ENCODE peak calls at places on chromosomes 16 and 17, in seven cellular contexts. T is ovary, U is aorta, X is upper lobe of right lung, I is fibroblast of lung, J is body of pancreas, A is A549. M is an unnamed sample. For H3K4me1, the result is how much of the 10 kb centered on the place peaks cover.

GRCh38 chr16:13425840-13426239 is 494.1 kb upstream of the ERCC4 start:
- DNase-seq in T (no peak), U (no peak), X (no peak), I (no peak), J (no peak), A (no peak), M (no peak)

GRCh38 chr16:30609928-30610839 is at the start of gene ZNF689:
- DNase-seq in T (peak), U (peak), X (peak), I (peak), J (peak), A (peak), M (peak)

GRCh38 chr16:12553191-12553590 is 250.5 kb downstream of the CPPED1 start:
- DNase-seq in T (no peak), U (no peak), X (no peak), I (no peak), J (no peak), A (no peak), M (no peak)

GRCh38 chr16:71723537-71724319 is 773 bp downstream of the PHLPP2 start:
- DNase-seq in T (peak), U (peak), X (peak), I (peak), J (peak), A (peak), M (peak)

GRCh38 chr17:64148017-64148631 is 18.2 kb upstream of the ERN1 start:
- DNase-seq in T (no peak), U (no peak), X (no peak), I (peak), J (peak), A (peak), M (peak)

GRCh38 chr17:20008242-20009051 is 712 bp upstream of the SPECC1 start:
- DNase-seq in T (peak), U (peak), X (no peak), I (no peak), J (no peak), A (peak), M (no peak)

GRCh38 chr17:42675984-42676423 is 790 bp downstream of the PLEKHH3 start:
- DNase-seq in T (peak), U (peak), X (peak), I (peak), J (peak), A (peak), M (no peak)

GRCh38 chr16:75250089-75250808 is 1.2 kb downstream of the BCAR1 start:
- DNase-seq in T (peak), U (no peak), X (peak), I (no peak), J (peak), A (no peak), M (no peak)

GRCh38 chr17:44005865-44006580 is 1.6 kb downstream of the NAGS start:
- DNase-seq in T (no peak), U (peak), X (peak), I (no peak), J (peak), A (peak), M (no peak)

GRCh38 chr16:67636713-67637112 is 8.2 kb upstream of the CARMIL2 start:
- DNase-seq in T (no peak), U (peak), X (peak), I (no peak), J (no peak), A (no peak), M (no peak)

GRCh38 chr17:46063239-46063638 is 64.2 kb downstream of the STH start:
- DNase-seq in T (no peak), U (no peak), X (no peak), I (peak), J (no peak), A (peak), M (no peak)

GRCh38 chr17:4708436-4708835 is 2.0 kb upstream of the ARRB2 start:
- DNase-seq in T (no peak), U (peak), X (no peak), I (no peak), J (peak), A (peak), M (no peak)

GRCh38 chr16:72963921-72964320 is 84.0 kb downstream of the ZFHX3 start:
- DNase-seq in T (no peak), U (no peak), X (no peak), I (peak), J (no peak), A (no peak), M (no peak)

GRCh38 chr16:28204622-28205021 is 7.1 kb downstream of the XPO6 start:
- DNase-seq in T (no peak), U (no peak), X (no peak), I (no peak), J (no peak), A (no peak), M (no peak)

GRCh38 chr16:49312389-49312990 is 30.9 kb upstream of the CBLN1 start:
- DNase-seq in T (no peak), U (no peak), X (no peak), I (no peak), J (no peak), A (no peak), M (no peak)

GRCh38 chr16:48448799-48449481 is 63.7 kb upstream of the SIAH1 start:
- DNase-seq in T (no peak), U (no peak), X (no peak), I (no peak), J (no peak), A (no peak), M (no peak)

GRCh38 chr17:71033336-71033735 is 864.0 kb downstream of the KCNJ2 start:
- DNase-seq in T (no peak), U (no peak), X (no peak), I (no peak), J (no peak), A (no peak), M (no peak)

GRCh38 chr17:46818319-46818928 is at the start of gene WNT3:
- DNase-seq in T (no peak), U (no peak), X (peak), I (no peak), J (no peak), A (no peak), M (no peak)

GRCh38 chr16:76309639-76310335 is 32.6 kb downstream of the CNTNAP4 start:
- DNase-seq in T (no peak), U (no peak), X (no peak), I (no peak), J (no peak), A (no peak), M (no peak)

GRCh38 chr17:79706931-79707382 is 23.8 kb upstream of the ENPP7 start:
- DNase-seq in T (no peak), U (no peak), X (no peak), I (peak), J (no peak), A (peak), M (no peak)

GRCh38 chr16:48155926-48156789 is at the start of gene ABCC12:
- DNase-seq in T (no peak), U (no peak), X (no peak), I (no peak), J (no peak), A (no peak), M (no peak)

GRCh38 chr16:2007081-2007836 is 2.4 kb downstream of the ZNF598 start:
- DNase-seq in T (no peak), U (no peak), X (no peak), I (no peak), J (peak), A (no peak), M (no peak)

GRCh38 chr16:73095885-73096341 is 48.0 kb upstream of the ZFHX3 start:
- DNase-seq in T (no peak), U (no peak), X (no peak), I (no peak), J (no peak), A (peak), M (peak)

GRCh38 chr16:3004781-3005284 is 7.9 kb upstream of the CLDN9 start:
- DNase-seq in T (no peak), U (no peak), X (peak), I (no peak), J (peak), A (no peak), M (peak)

GRCh38 chr16:75271441-75272096 is 20.1 kb upstream of the BCAR1 start:
- DNase-seq in T (no peak), U (no peak), X (no peak), I (no peak), J (no peak), A (no peak), M (no peak)

GRCh38 chr17:34620458-34620857 is 41.1 kb downstream of the TMEM132E start:
- DNase-seq in T (no peak), U (no peak), X (no peak), I (no peak), J (no peak), A (no peak), M (no peak)

GRCh38 chr16:66690106-66690847 is 6.3 kb downstream of the CMTM4 start:
- DNase-seq in T (no peak), U (no peak), X (no peak), I (no peak), J (no peak), A (no peak), M (no peak)

GRCh38 chr17:82065638-82066303 is at the start of gene DUS1L:
- DNase-seq in T (peak), U (peak), X (peak), I (peak), J (peak), A (peak), M (peak)

GRCh38 chr16:55913717-55914116 is 38.5 kb upstream of the CES5A start:
- DNase-seq in T (no peak), U (no peak), X (no peak), I (no peak), J (peak), A (no peak), M (no peak)

GRCh38 chr16:73093146-73094144 is 45.5 kb upstream of the ZFHX3 start:
- DNase-seq in T (no peak), U (peak), X (no peak), I (peak), J (no peak), A (no peak), M (peak)

GRCh38 chr16:89936981-89937380 is 11.6 kb upstream of the DEF8 start:
- DNase-seq in T (no peak), U (no peak), X (no peak), I (no peak), J (no peak), A (no peak), M (no peak)

GRCh38 chr17:44830359-44831269 is 527 bp upstream of the GJC1 start:
- DNase-seq in T (no peak), U (peak), X (peak), I (peak), J (no peak), A (peak), M (peak)

GRCh38 chr16:81446318-81447275 is 2.0 kb downstream of the CMIP start:
- DNase-seq in T (no peak), U (no peak), X (no peak), I (no peak), J (peak), A (peak), M (no peak)
- H3K4me1 ChIP-seq in T (under half), U (under half), X (under half), I (under half), J (under half), A (half or more), M (under half)

GRCh38 chr17:57999496-58000017 is 7.5 kb downstream of the SRSF1 start:
- DNase-seq in T (no peak), U (no peak), X (no peak), I (peak), J (no peak), A (peak), M (no peak)
- H3K4me1 ChIP-seq in T (under half), U (under half), X (under half), I (under half), J (under half), A (half or more), M (under half)

DNA sequence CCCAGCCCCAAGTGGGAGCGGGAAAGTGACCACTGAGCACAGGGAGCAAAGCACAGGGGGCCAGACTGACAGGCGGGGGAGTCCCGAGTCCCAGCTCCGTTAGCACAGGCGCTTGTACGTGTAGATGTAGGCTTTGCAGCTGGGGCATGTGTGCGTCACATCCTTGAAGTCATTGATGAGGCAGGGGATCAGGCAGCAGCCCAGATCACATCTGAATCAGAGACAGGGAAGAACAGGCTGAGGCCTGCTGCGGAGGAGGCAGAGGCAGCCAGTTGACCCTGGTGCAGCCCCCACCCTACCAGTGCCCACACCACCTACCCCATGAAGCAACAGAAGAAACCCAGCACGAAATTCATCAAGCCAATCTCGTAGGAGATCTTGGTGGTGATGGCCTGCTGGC is 26.1 kb downstream of the CDIP1 start:
- DNase-seq in T (no peak), U (peak), X (no peak), I (peak), J (no peak), A (no peak), M (no peak)
- H3K4me1 ChIP-seq in T (under half), U (under half), X (under half), I (under half), J (under half), A (under half), M (under half)

DNA sequence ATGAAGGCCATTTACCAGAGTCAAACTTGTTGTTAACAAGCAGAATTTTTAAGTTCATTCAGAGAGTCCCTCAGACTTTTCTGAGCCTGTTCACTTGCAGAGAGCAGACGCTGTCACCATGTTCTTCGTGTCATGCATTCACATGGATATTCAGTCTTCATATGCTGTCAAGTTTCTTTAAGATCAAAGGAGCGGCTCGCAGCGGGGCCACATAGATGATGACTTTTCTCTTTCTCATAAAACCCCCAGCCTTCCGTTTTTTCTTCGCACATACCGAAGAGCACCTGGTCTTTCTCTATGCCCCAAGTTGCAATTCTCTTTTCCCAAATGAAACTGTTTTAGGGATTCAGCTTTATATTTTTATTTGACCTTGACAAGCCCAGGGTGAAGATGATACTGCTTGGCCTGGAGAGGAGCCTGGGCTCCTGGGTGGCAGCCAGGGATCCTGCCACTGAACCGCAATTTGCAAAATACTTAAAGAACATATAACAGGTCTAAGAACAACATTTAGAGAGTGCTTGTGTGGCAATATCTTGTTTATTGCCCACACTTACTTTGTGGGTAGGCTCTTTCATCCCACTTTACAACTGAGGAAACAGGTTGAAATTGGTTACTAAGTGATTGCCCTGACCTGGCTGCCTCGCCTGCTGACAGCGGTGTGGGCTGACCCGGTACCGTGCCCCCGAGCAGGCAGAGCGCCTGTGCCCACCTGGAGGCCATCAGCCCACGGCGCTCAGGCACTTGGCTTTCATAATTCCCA is 22.9 kb downstream of the SEC14L1 start:
- DNase-seq in T (no peak), U (no peak), X (no peak), I (no peak), J (no peak), A (no peak), M (no peak)
- H3K4me1 ChIP-seq in T (under half), U (under half), X (half or more), I (under half), J (half or more), A (under half), M (under half)

DNA sequence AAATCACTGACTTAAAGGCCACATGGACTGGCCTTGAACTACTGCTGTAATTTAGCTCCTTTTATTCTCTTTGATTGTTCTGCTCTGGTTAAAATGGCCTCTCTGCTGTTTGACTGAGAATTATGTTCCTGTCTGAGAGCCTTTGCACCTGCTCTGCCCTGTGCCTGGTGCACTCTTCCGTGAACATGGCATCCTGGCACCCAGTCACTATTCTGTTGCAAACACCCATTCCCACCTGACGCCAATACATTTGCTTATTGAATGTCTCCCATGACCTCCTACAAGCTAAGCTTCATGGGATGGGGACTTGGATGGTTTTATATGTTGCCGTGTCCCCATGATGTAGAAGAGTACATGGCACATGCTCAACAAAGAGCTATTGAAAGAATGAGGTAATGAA is 20.1 kb downstream of the HSD17B2 start:
- DNase-seq in T (no peak), U (no peak), X (no peak), I (no peak), J (no peak), A (no peak), M (no peak)
- H3K4me1 ChIP-seq in T (under half), U (under half), X (under half), I (under half), J (half or more), A (under half), M (under half)

GRCh38 chr17:2064980-2065785 is 10.3 kb downstream of the HIC1 start:
- DNase-seq in T (peak), U (peak), X (no peak), I (no peak), J (no peak), A (peak), M (peak)

GRCh38 chr17:2064147-2064489 is 9.2 kb downstream of the HIC1 start:
- DNase-seq in T (no peak), U (no peak), X (no peak), I (no peak), J (no peak), A (no peak), M (no peak)

GRCh38 chr17:2063306-2064146 is 8.6 kb downstream of the HIC1 start:
- DNase-seq in T (peak), U (peak), X (no peak), I (peak), J (no peak), A (no peak), M (no peak)

GRCh38 chr17:2062571-2063183 is 7.8 kb downstream of the HIC1 start:
- DNase-seq in T (peak), U (no peak), X (no peak), I (peak), J (no peak), A (no peak), M (no peak)

GRCh38 chr17:2064511-2064910 is 9.6 kb downstream of the HIC1 start:
- DNase-seq in T (no peak), U (peak), X (no peak), I (no peak), J (no peak), A (no peak), M (no peak)
- H3K4me1 ChIP-seq in T (under half), U (under half), X (half or more), I (half or more), J (under half), A (under half), M (under half)

M was measured in HAP-1.